ENCODE peak calls at places on chromosomes 4 and X, in ten cellular contexts. B is stimulated activated CD4-positive, alpha-beta T cell treated with anti-CD3 and anti-CD28 coated beads, Interleukin-2, amount 100 ng/mL, for 48 hours; C is nucleus accumbens; E is neuronal stem cell; O is occipital lobe; W is fibroblast of the aortic adventitia; L is HCEC 1CT; V is GM13976; R is H54; A is CD4-positive, alpha-beta T cell. H is an unnamed sample.

GRCh38 chrX:150199181-150199580 is 163.9 kb upstream of the MAMLD1 start:
- DNase-seq in B (no peak), C (no peak), E (no peak), O (no peak), W (no peak), L (no peak), V (no peak), R (no peak), A (no peak), H (no peak)

GRCh38 chrX:9857575-9857974 is 71.3 kb downstream of the SHROOM2 start:
- DNase-seq in B (no peak), C (no peak), E (no peak), O (no peak), W (no peak), L (no peak), V (no peak), R (no peak), A (no peak), H (no peak)

GRCh38 chr4:84852081-84852480 is 114.4 kb downstream of the WDFY3 start:
- DNase-seq in B (no peak), C (no peak), E (no peak), O (no peak), W (peak; percentile 31), L (peak; percentile 26), V (no peak), R (no peak), A (no peak), H (no peak)

GRCh38 chrX:50211510-50211909 is 6.9 kb downstream of the CCNB3 start:
- DNase-seq in B (no peak), C (no peak), E (no peak), O (no peak), W (peak; percentile 2), L (no peak), V (no peak), R (no peak), A (no peak), H (no peak)

GRCh38 chr4:24321637-24322036 is 262.7 kb downstream of the DHX15 start:
- DNase-seq in B (no peak), C (no peak), E (peak; percentile 78), O (no peak), W (no peak), L (no peak), V (no peak), R (no peak), A (no peak), H (peak; percentile 58)

GRCh38 chr4:167943872-167944505 is 148.3 kb upstream of the ANXA10 start:
- DNase-seq in B (no peak), C (no peak), E (no peak), O (no peak), W (peak; percentile 33), L (no peak), V (no peak), R (no peak), A (no peak), H (no peak)

GRCh38 chrX:15244421-15244820 is 25.5 kb downstream of the ASB9 start:
- DNase-seq in B (no peak), C (no peak), E (no peak), O (no peak), W (no peak), L (no peak), V (no peak), R (no peak), A (no peak), H (no peak)

GRCh38 chrX:121259170-121259569 is 211.8 kb downstream of the GLUD2 start:
- DNase-seq in B (no peak), C (no peak), E (no peak), O (no peak), W (no peak), L (no peak), V (no peak), R (no peak), A (no peak), H (no peak)

GRCh38 chr4:38610844-38611550 is 53.0 kb upstream of the KLF3 start:
- DNase-seq in B (no peak), C (peak; percentile 6), E (no peak), O (no peak), W (no peak), L (no peak), V (no peak), R (no peak), A (no peak), H (no peak)

GRCh38 chr4:159077702-159078495 is 25.0 kb upstream of the RAPGEF2 start:
- DNase-seq in B (no peak), C (no peak), E (no peak), O (no peak), W (no peak), L (no peak), V (peak; percentile 82), R (no peak), A (no peak), H (no peak)